ENCODE peak calls at places on chromosomes 16 and 17, in ten cellular contexts. W is brain microvascular endothelial cell, H is fibroblast of pulmonary artery, P is upper lobe of left lung, D is ovary, M is AG04450, Y is Peyer's patch, E is lower leg skin, I is cardiac fibroblast, C is vagina. F is an unnamed sample.

GRCh38 chr16:17083628-17084027 is 387.1 kb downstream of the XYLT1 start:
- DNase-seq in W (no peak), H (no peak), P (no peak), D (no peak), M (no peak), Y (no peak), E (no peak), I (no peak), C (no peak), F (no peak)

GRCh38 chr16:19138601-19139000 is 24.8 kb downstream of the ITPRIPL2 start:
- DNase-seq in W (peak), H (peak), P (peak), D (peak), M (peak), Y (no peak), E (peak), I (peak), C (peak), F (peak)

GRCh38 chr17:36937961-36938565 is 788 bp downstream of the LHX1 start:
- DNase-seq in W (no peak), H (peak), P (no peak), D (no peak), M (no peak), Y (no peak), E (peak), I (peak), C (no peak), F (no peak)

GRCh38 chr17:52636443-52636842 is 477.9 kb upstream of the CA10 start:
- DNase-seq in W (no peak), H (no peak), P (no peak), D (no peak), M (no peak), Y (no peak), E (no peak), I (no peak), C (no peak), F (no peak)

GRCh38 chr16:24626251-24626650 is 86.9 kb downstream of the RBBP6 start:
- DNase-seq in W (peak), H (peak), P (no peak), D (no peak), M (no peak), Y (no peak), E (no peak), I (peak), C (no peak), F (peak)

GRCh38 chr16:67022531-67023214 is 6.3 kb upstream of the CBFB start:
- DNase-seq in W (peak), H (peak), P (peak), D (no peak), M (no peak), Y (no peak), E (no peak), I (peak), C (no peak), F (no peak)

GRCh38 chr17:4004517-4005295 is 40.5 kb upstream of the ATP2A3 start:
- DNase-seq in W (no peak), H (peak), P (peak), D (no peak), M (no peak), Y (peak), E (peak), I (peak), C (no peak), F (peak)

GRCh38 chr17:28216528-28216927 is 102.5 kb upstream of the TMEM97 start:
- DNase-seq in W (peak), H (peak), P (no peak), D (no peak), M (no peak), Y (no peak), E (peak), I (peak), C (no peak), F (no peak)

GRCh38 chr16:11178424-11178823 is 77.6 kb downstream of the SOCS1 start:
- DNase-seq in W (no peak), H (no peak), P (no peak), D (no peak), M (no peak), Y (no peak), E (no peak), I (no peak), C (no peak), F (no peak)

GRCh38 chr16:11175850-11176341 is 80.1 kb downstream of the SOCS1 start:
- DNase-seq in W (no peak), H (no peak), P (no peak), D (no peak), M (no peak), Y (no peak), E (no peak), I (no peak), C (no peak), F (no peak)

GRCh38 chr16:11175106-11175795 is 80.8 kb downstream of the SOCS1 start:
- DNase-seq in W (no peak), H (no peak), P (no peak), D (no peak), M (no peak), Y (no peak), E (no peak), I (no peak), C (no peak), F (no peak)

GRCh38 chr16:11179569-11179968 is 76.4 kb downstream of the SOCS1 start:
- DNase-seq in W (no peak), H (no peak), P (no peak), D (no peak), M (no peak), Y (no peak), E (no peak), I (no peak), C (no peak), F (no peak)

DNA sequence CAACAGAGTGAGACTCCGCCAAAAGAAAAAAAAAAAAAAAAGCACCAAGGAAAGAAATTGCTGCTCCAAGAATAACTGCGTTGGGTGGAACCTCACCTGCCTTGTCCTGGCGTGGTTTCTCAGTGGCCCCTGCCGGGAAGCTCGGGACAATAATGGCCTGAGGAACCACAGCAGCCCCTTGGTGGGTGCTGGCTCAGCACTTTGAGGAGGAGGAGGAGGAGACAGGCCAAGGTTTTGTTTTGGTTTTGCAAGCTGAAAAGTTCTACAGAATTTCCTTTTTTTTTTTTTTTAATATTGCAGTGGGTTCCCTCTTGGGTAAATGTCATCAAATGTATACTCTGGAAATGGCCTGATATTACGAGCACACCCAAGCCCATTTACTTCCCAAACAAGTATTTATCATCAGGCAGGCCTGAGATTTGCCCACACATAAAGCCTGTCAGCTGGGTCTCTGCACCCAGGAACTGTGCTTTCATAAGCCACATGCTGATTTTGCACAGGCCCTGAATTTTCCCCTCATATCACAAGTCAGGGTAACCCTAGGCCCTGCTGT is 78.3 kb downstream of the SOCS1 start:
- DNase-seq in W (no peak), H (no peak), P (no peak), D (no peak), M (no peak), Y (no peak), E (no peak), I (no peak), C (no peak), F (no peak)
- TF ChIP-seq CTCF in W (no peak), H (no peak), P (no peak), D (no peak), M (no peak), Y (no peak), E (no peak), I (no peak), C (no peak), F (no peak)

GRCh38 chr17:17751996-17752821 is 71.0 kb downstream of the RAI1 start:
- DNase-seq in W (peak), H (peak), P (peak), D (peak), M (peak), Y (peak), E (peak), I (peak), C (peak), F (peak)

GRCh38 chr17:17749025-17749772 is 67.9 kb downstream of the RAI1 start:
- DNase-seq in W (no peak), H (no peak), P (no peak), D (no peak), M (no peak), Y (no peak), E (no peak), I (peak), C (no peak), F (no peak)

GRCh38 chr17:17751489-17751995 is 70.3 kb downstream of the RAI1 start:
- DNase-seq in W (no peak), H (no peak), P (no peak), D (no peak), M (no peak), Y (no peak), E (no peak), I (no peak), C (no peak), F (no peak)

GRCh38 chr17:17749921-17750320 is 68.7 kb downstream of the RAI1 start:
- DNase-seq in W (peak), H (peak), P (peak), D (peak), M (no peak), Y (no peak), E (no peak), I (peak), C (no peak), F (peak)

DNA sequence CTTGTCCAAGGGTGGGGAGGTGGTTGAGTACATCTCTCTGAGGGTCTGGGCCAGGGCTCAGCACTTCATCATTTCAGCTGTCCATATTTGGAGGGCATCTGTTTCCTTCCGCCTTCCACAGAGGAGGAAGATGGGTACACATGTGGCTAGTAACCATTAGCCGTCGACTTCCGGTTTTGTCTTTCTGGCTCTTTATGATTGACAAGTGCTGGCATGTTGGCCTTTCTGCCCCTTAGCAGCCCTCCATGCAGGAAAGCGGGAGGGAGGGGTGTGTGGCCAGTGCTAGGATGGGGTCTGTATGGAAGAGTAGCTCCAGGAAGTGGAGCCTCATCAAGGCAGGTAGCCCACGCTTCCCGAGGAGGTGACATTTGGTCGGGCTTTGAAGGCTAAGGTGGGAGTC is 69.6 kb downstream of the RAI1 start:
- DNase-seq in W (no peak), H (no peak), P (peak), D (no peak), M (no peak), Y (no peak), E (no peak), I (no peak), C (no peak), F (no peak)
- H3K4me3 ChIP-seq in W (no peak), H (no peak), P (no peak), D (no peak), M (no peak), Y (no peak), E (no peak), I (no peak), C (no peak), F (no peak)

GRCh38 chr16:28202147-28202746 is 9.5 kb downstream of the XPO6 start:
- DNase-seq in W (no peak), H (no peak), P (no peak), D (no peak), M (no peak), Y (no peak), E (no peak), I (no peak), C (no peak), F (no peak)
- TF ChIP-seq CTCF in W (peak), H (no peak), P (no peak), D (no peak), M (peak), Y (no peak), E (no peak), I (no peak), C (no peak), F (peak)

GRCh38 chr17:5683241-5683640 is 98.9 kb upstream of the NLRP1 start:
- DNase-seq in W (no peak), H (no peak), P (no peak), D (no peak), M (no peak), Y (no peak), E (no peak), I (no peak), C (no peak), F (no peak)

GRCh38 chr17:5680766-5681165 is 96.5 kb upstream of the NLRP1 start:
- DNase-seq in W (no peak), H (no peak), P (no peak), D (no peak), M (no peak), Y (no peak), E (no peak), I (no peak), C (no peak), F (no peak)

GRCh38 chr17:5676012-5676411 is 91.7 kb upstream of the NLRP1 start:
- DNase-seq in W (no peak), H (no peak), P (no peak), D (no peak), M (no peak), Y (no peak), E (no peak), I (no peak), C (no peak), F (no peak)

GRCh38 chr17:5672815-5673430 is 88.6 kb upstream of the NLRP1 start:
- DNase-seq in W (no peak), H (no peak), P (no peak), D (no peak), M (no peak), Y (no peak), E (no peak), I (no peak), C (no peak), F (no peak)

DNA sequence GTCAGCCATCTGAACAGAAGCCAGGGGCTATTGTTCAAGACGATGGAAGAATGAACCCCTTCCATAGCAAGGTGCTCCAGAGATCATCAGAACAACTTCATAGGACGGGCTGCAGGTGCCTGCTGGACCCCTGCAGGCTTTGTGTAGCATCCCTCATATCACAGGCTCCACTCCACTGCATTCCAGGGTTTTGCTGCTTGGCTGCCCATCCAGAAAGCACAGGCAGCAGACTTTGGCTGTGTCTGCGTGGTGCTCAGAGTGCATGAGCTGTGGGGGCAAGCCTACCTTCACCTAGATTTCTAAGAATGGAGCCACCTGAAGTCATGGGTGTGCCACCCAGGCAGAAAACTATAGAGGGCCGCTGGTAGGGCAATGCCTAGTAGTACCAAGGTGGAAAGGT is 93.9 kb upstream of the NLRP1 start:
- DNase-seq in W (no peak), H (no peak), P (no peak), D (no peak), M (no peak), Y (no peak), E (no peak), I (no peak), C (no peak), F (no peak)
- H3K4me3 ChIP-seq in W (no peak), H (no peak), P (no peak), D (no peak), M (no peak), Y (no peak), E (no peak), I (no peak), C (no peak), F (no peak)

GRCh38 chr16:86899156-86899555 is 320.8 kb downstream of the FOXL1 start:
- DNase-seq in W (no peak), H (no peak), P (no peak), D (no peak), M (no peak), Y (no peak), E (no peak), I (no peak), C (no peak), F (no peak)

GRCh38 chr16:86899757-86900156 is 321.4 kb downstream of the FOXL1 start:
- DNase-seq in W (peak), H (peak), P (no peak), D (no peak), M (no peak), Y (no peak), E (no peak), I (peak), C (no peak), F (no peak)

GRCh38 chr16:86903068-86903467 is 324.7 kb downstream of the FOXL1 start:
- DNase-seq in W (no peak), H (no peak), P (no peak), D (no peak), M (no peak), Y (no peak), E (no peak), I (no peak), C (no peak), F (no peak)

GRCh38 chr16:86898386-86898785 is 320.0 kb downstream of the FOXL1 start:
- DNase-seq in W (no peak), H (no peak), P (no peak), D (no peak), M (no peak), Y (no peak), E (no peak), I (no peak), C (no peak), F (no peak)

GRCh38 chr16:86901483-86901882 is 323.1 kb downstream of the FOXL1 start:
- DNase-seq in W (peak), H (peak), P (no peak), D (no peak), M (no peak), Y (no peak), E (no peak), I (peak), C (no peak), F (no peak)
- TF ChIP-seq CTCF in W (peak), H (peak), P (no peak), D (no peak), M (no peak), Y (no peak), E (no peak), I (no peak), C (no peak), F (no peak)

GRCh38 chr17:39604911-39605491 is 2.7 kb downstream of the NEUROD2 start:
- DNase-seq in W (no peak), H (no peak), P (no peak), D (no peak), M (no peak), Y (no peak), E (no peak), I (no peak), C (no peak), F (no peak)

GRCh38 chr17:39607057-39607850 is 466 bp downstream of the NEUROD2 start:
- DNase-seq in W (no peak), H (no peak), P (no peak), D (no peak), M (no peak), Y (no peak), E (no peak), I (no peak), C (no peak), F (no peak)

GRCh38 chr17:39607851-39608130 is at the start of gene NEUROD2:
- DNase-seq in W (no peak), H (no peak), P (no peak), D (no peak), M (no peak), Y (no peak), E (no peak), I (no peak), C (no peak), F (no peak)

GRCh38 chr17:39605492-39606433 is 2.0 kb downstream of the NEUROD2 start:
- DNase-seq in W (no peak), H (no peak), P (no peak), D (no peak), M (no peak), Y (no peak), E (no peak), I (peak), C (no peak), F (no peak)

GRCh38 chr17:39606434-39607056 is 1.2 kb downstream of the NEUROD2 start:
- DNase-seq in W (no peak), H (no peak), P (no peak), D (no peak), M (no peak), Y (no peak), E (no peak), I (no peak), C (no peak), F (no peak)
- H3K4me3 ChIP-seq in W (no peak), H (no peak), P (peak), D (no peak), M (no peak), Y (no peak), E (no peak), I (no peak), C (peak), F (no peak)

GRCh38 chr17:47726796-47727703 is 6.0 kb upstream of the TBX21 start:
- DNase-seq in W (no peak), H (no peak), P (no peak), D (no peak), M (no peak), Y (peak), E (no peak), I (no peak), C (no peak), F (no peak)

GRCh38 chr17:47728214-47728877 is 4.7 kb upstream of the TBX21 start:
- DNase-seq in W (no peak), H (no peak), P (no peak), D (no peak), M (no peak), Y (peak), E (no peak), I (no peak), C (no peak), F (no peak)

GRCh38 chr17:47727704-47728036 is 5.4 kb upstream of the TBX21 start:
- DNase-seq in W (no peak), H (no peak), P (no peak), D (no peak), M (no peak), Y (peak), E (no peak), I (no peak), C (no peak), F (no peak)

GRCh38 chr17:47724705-47725104 is 8.3 kb upstream of the TBX21 start:
- DNase-seq in W (no peak), H (no peak), P (no peak), D (no peak), M (no peak), Y (no peak), E (no peak), I (no peak), C (no peak), F (no peak)

DNA sequence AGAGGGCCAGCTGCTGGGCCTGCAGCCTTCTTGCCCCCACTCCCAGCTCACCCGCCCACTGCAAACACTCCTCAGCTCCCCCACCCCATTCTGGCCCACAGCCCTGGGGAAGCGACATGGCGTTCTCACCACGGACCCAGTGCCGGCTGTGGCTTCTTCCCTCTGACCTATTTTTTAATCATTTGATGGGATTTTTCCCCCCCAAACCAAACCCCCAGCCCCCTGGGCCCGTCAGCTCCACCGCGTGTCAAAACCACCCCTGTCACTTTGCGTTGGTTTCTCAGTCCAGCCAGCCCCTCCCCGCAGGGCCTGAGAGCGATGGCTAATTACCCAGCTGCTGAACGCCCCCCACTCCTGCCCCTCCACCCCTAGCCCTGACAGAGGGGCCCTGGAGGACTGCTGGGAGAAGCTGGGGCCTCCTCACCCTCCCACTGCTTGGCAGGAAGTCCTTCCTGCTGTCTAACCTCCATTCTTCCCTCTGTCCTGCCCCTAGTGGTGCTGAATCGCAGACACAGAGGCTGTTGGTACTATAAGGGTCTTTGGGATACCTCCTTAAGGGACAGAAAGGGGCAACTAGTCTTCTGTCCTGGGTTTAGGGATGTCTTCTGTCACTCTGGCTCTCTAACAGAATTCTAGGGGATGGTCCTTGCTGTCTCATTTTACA is 7.5 kb upstream of the TBX21 start:
- DNase-seq in W (no peak), H (no peak), P (no peak), D (no peak), M (no peak), Y (no peak), E (no peak), I (no peak), C (no peak), F (no peak)
- TF ChIP-seq CTCF in W (peak), H (peak), P (no peak), D (no peak), M (peak), Y (no peak), E (no peak), I (peak), C (no peak), F (no peak)

GRCh38 chr17:78716292-78716691 is 65.8 kb downstream of the CYTH1 start:
- DNase-seq in W (no peak), H (no peak), P (no peak), D (no peak), M (no peak), Y (no peak), E (no peak), I (no peak), C (no peak), F (no peak)
- H3K4me3 ChIP-seq in W (no peak), H (no peak), P (no peak), D (no peak), M (no peak), Y (no peak), E (no peak), I (no peak), C (no peak), F (no peak)